ENCODE peak calls at places on chromosomes 1 and 21, in nine cellular contexts. S, O, R, J, L, I, U, G and X are unnamed samples.

GRCh38 chr1:44571712-44572571 is 102.3 kb downstream of the TMEM53 start:
- DNase-seq in R (no peak), J (peak; percentile 36), O (no peak), I (no peak), L (peak; percentile 17), G (no peak), U (no peak), S (no peak), X (peak; percentile 33)

GRCh38 chr1:204074274-204075115 is 1.6 kb downstream of the SOX13 start:
- DNase-seq in I (peak; percentile 78), S (peak; percentile 92), G (peak; percentile 86), J (no peak), L (peak; percentile 51), U (no peak), O (no peak), R (no peak), X (no peak)

GRCh38 chr1:44077421-44077820 is 41.2 kb upstream of the KLF17 start:
- DNase-seq in I (no peak), G (no peak), R (no peak), J (no peak), U (no peak), S (no peak), L (no peak), O (no peak), X (no peak)

GRCh38 chr1:225845633-225846259 is 35.8 kb downstream of the EPHX1 start:
- DNase-seq in U (peak; percentile 28), G (peak; percentile 78), R (no peak), I (peak; percentile 82), S (peak; percentile 79), L (peak; percentile 55), J (no peak), O (peak; percentile 42), X (peak; percentile 35)

GRCh38 chr1:48776400-48777218 is at the start of gene BEND5:
- DNase-seq in J (no peak), I (peak; percentile 58), G (peak; percentile 45), U (no peak), L (peak; percentile 80), S (no peak), O (peak; percentile 38), R (peak; percentile 13), X (peak; percentile 79)

GRCh38 chr1:169309178-169310166 is 58.1 kb downstream of the NME7 start:
- DNase-seq in G (no peak), J (no peak), S (no peak), O (no peak), R (no peak), L (no peak), U (no peak), I (no peak), X (peak; percentile 6)

GRCh38 chr1:223136086-223136485 is 7.0 kb downstream of the TLR5 start:
- DNase-seq in I (no peak), R (no peak), S (no peak), U (no peak), G (no peak), L (no peak), O (peak; percentile 8), J (no peak), X (no peak)

GRCh38 chr1:45550401-45551305 is at the start of gene AKR1A1:
- DNase-seq in L (peak; percentile 85), I (peak; percentile 89), S (peak; percentile 94), G (peak; percentile 94), R (peak; percentile 54), J (peak; percentile 77), O (peak; percentile 83), U (peak; percentile 91), X (peak; percentile 88)

GRCh38 chr21:39661121-39661520 is 48.4 kb downstream of the B3GALT5 start:
- DNase-seq in R (no peak), L (no peak), J (no peak), S (no peak), G (no peak), I (no peak), U (no peak), O (no peak), X (no peak)

GRCh38 chr21:41967708-41968107 is 13.9 kb upstream of the C2CD2 start:
- DNase-seq in S (peak; percentile 28), R (no peak), G (no peak), I (no peak), O (no peak), U (peak; percentile 7), J (no peak), L (no peak), X (no peak)

GRCh38 chr21:19239696-19240095 is 836.1 kb upstream of the TMPRSS15 start:
- DNase-seq in O (no peak), G (no peak), L (no peak), S (no peak), I (no peak), U (no peak), R (no peak), J (no peak), X (no peak)

GRCh38 chr1:156657161-156657970 is 15.4 kb downstream of the BCAN start:
- DNase-seq in J (peak; percentile 77), R (peak; percentile 50), G (peak; percentile 83), I (peak; percentile 82), S (peak; percentile 74), O (peak; percentile 77), L (peak; percentile 67), U (peak; percentile 75), X (peak; percentile 77)

GRCh38 chr1:229452956-229453801 is 19.3 kb upstream of the ACTA1 start:
- DNase-seq in I (no peak), U (no peak), O (no peak), R (no peak), G (no peak), L (no peak), J (no peak), S (no peak), X (no peak)

GRCh38 chr1:207321790-207322530 is 482 bp downstream of the CD55 start:
- DNase-seq in I (no peak), L (no peak), U (no peak), O (no peak), R (no peak), G (no peak), S (no peak), J (no peak), X (no peak)

GRCh38 chr1:155051777-155052398 is 772 bp downstream of the ADAM15 start:
- DNase-seq in R (no peak), L (peak; percentile 60), G (peak; percentile 75), J (peak; percentile 44), U (peak; percentile 54), I (peak; percentile 71), S (peak; percentile 59), O (peak; percentile 42), X (peak; percentile 40)

GRCh38 chr1:185373813-185374524 is 56.9 kb upstream of the IVNS1ABP start:
- DNase-seq in U (no peak), S (no peak), O (no peak), J (no peak), G (no peak), R (no peak), L (no peak), I (peak; percentile 26), X (no peak)

GRCh38 chr1:27367160-27367650 is 444 bp upstream of the MAP3K6 start:
- DNase-seq in R (no peak), I (no peak), L (no peak), O (no peak), U (no peak), J (no peak), S (no peak), G (no peak), X (no peak)

GRCh38 chr1:169100208-169100882 is 6.1 kb upstream of the ATP1B1 start:
- DNase-seq in U (no peak), I (no peak), J (no peak), S (peak; percentile 66), R (no peak), L (no peak), G (no peak), O (no peak), X (no peak)